ENCODE peak calls at places on chromosomes 5 and 9, in five cellular contexts. One of them, this sample, is unnamed.
A peak's percentile ranks its signal among the peaks of the same experiment; 100 is the strongest.

GRCh38 chr9:37412431-37413151 is 9.9 kb upstream of the GRHPR start:
- ATAC-seq in HepG2: no peak
- ATAC-seq in upper lobe of left lung: no peak
- ATAC-seq in GM12878: no peak
- ATAC-seq in K562: no peak
- ATAC-seq in this sample: no peak

GRCh38 chr9:7507026-7507425 is 292.6 kb downstream of the DMAC1 start:
- ATAC-seq in HepG2: no peak
- ATAC-seq in upper lobe of left lung: no peak
- ATAC-seq in GM12878: no peak
- ATAC-seq in K562: no peak
- ATAC-seq in this sample: no peak

GRCh38 chr9:121107041-121107440 is 32.3 kb downstream of the CNTRL start:
- ATAC-seq in HepG2: peak; percentile 62
- ATAC-seq in upper lobe of left lung: no peak
- ATAC-seq in GM12878: peak; percentile 79
- ATAC-seq in K562: peak; percentile 92
- ATAC-seq in this sample: no peak

GRCh38 chr9:129182625-129183494 is 4.8 kb upstream of the IER5L start:
- ATAC-seq in HepG2: peak; percentile 69
- ATAC-seq in upper lobe of left lung: no peak
- ATAC-seq in GM12878: no peak
- ATAC-seq in K562: peak; percentile 85
- ATAC-seq in this sample: no peak

GRCh38 chr5:76670508-76670907 is 45.4 kb upstream of the F2R start:
- ATAC-seq in HepG2: no peak
- ATAC-seq in upper lobe of left lung: no peak
- ATAC-seq in GM12878: no peak
- ATAC-seq in K562: no peak
- ATAC-seq in this sample: no peak

GRCh38 chr9:92808726-92809451 is 44.3 kb upstream of the BICD2 start:
- ATAC-seq in HepG2: peak; percentile 83
- ATAC-seq in upper lobe of left lung: peak; percentile 90
- ATAC-seq in GM12878: peak; percentile 77
- ATAC-seq in K562: peak; percentile 91
- ATAC-seq in this sample: peak; percentile 84

GRCh38 chr5:80623911-80624457 is 30.5 kb upstream of the MSH3 start:
- ATAC-seq in HepG2: peak; percentile 47
- ATAC-seq in upper lobe of left lung: no peak
- ATAC-seq in GM12878: no peak
- ATAC-seq in K562: no peak
- ATAC-seq in this sample: no peak

GRCh38 chr5:35320029-35320428 is 89.7 kb upstream of the PRLR start:
- ATAC-seq in HepG2: no peak
- ATAC-seq in upper lobe of left lung: no peak
- ATAC-seq in GM12878: peak; percentile 72
- ATAC-seq in K562: no peak
- ATAC-seq in this sample: no peak

GRCh38 chr5:142048272-142048671 is 35.4 kb upstream of the GNPDA1 start:
- ATAC-seq in HepG2: no peak
- ATAC-seq in upper lobe of left lung: no peak
- ATAC-seq in GM12878: no peak
- ATAC-seq in K562: peak; percentile 67
- ATAC-seq in this sample: no peak

GRCh38 chr9:112726428-112726827 is 8.5 kb upstream of the INIP start:
- ATAC-seq in HepG2: no peak
- ATAC-seq in upper lobe of left lung: no peak
- ATAC-seq in GM12878: peak; percentile 80
- ATAC-seq in K562: no peak
- ATAC-seq in this sample: no peak

GRCh38 chr5:128202320-128202719 is 118.8 kb downstream of the SLC12A2 start:
- ATAC-seq in HepG2: no peak
- ATAC-seq in upper lobe of left lung: no peak
- ATAC-seq in GM12878: no peak
- ATAC-seq in K562: no peak
- ATAC-seq in this sample: no peak

GRCh38 chr9:111106202-111106601 is 67.9 kb upstream of the LPAR1 start:
- ATAC-seq in HepG2: no peak
- ATAC-seq in upper lobe of left lung: no peak
- ATAC-seq in GM12878: no peak
- ATAC-seq in K562: no peak
- ATAC-seq in this sample: no peak

GRCh38 chr5:37984300-37984699 is 144.5 kb upstream of the GDNF start:
- ATAC-seq in HepG2: no peak
- ATAC-seq in upper lobe of left lung: no peak
- ATAC-seq in GM12878: no peak
- ATAC-seq in K562: no peak
- ATAC-seq in this sample: no peak

GRCh38 chr5:1107167-1108007 is 4.5 kb downstream of the SLC12A7 start:
- ATAC-seq in HepG2: peak; percentile 45
- ATAC-seq in upper lobe of left lung: no peak
- ATAC-seq in GM12878: no peak
- ATAC-seq in K562: no peak
- ATAC-seq in this sample: no peak

GRCh38 chr5:100761192-100761591 is 141.9 kb downstream of the ST8SIA4 start:
- ATAC-seq in HepG2: no peak
- ATAC-seq in upper lobe of left lung: no peak
- ATAC-seq in GM12878: no peak
- ATAC-seq in K562: no peak
- ATAC-seq in this sample: no peak

GRCh38 chr9:37903581-37903830 is 421 bp downstream of the SLC25A51 start:
- ATAC-seq in HepG2: peak; percentile 65
- ATAC-seq in upper lobe of left lung: no peak
- ATAC-seq in GM12878: peak; percentile 72
- ATAC-seq in K562: peak; percentile 79
- ATAC-seq in this sample: no peak

GRCh38 chr5:107893642-107894041 is 222.9 kb upstream of the EFNA5 start:
- ATAC-seq in HepG2: no peak
- ATAC-seq in upper lobe of left lung: peak; percentile 84
- ATAC-seq in GM12878: no peak
- ATAC-seq in K562: no peak
- ATAC-seq in this sample: peak; percentile 53

GRCh38 chr5:168305281-168305680 is 13.8 kb downstream of the WWC1 start:
- ATAC-seq in HepG2: no peak
- ATAC-seq in upper lobe of left lung: peak; percentile 22
- ATAC-seq in GM12878: no peak
- ATAC-seq in K562: no peak
- ATAC-seq in this sample: no peak

GRCh38 chr5:59216845-59217244 is 634.0 kb downstream of the RAB3C start:
- ATAC-seq in HepG2: no peak
- ATAC-seq in upper lobe of left lung: no peak
- ATAC-seq in GM12878: no peak
- ATAC-seq in K562: no peak
- ATAC-seq in this sample: no peak

GRCh38 chr9:126794441-126794840 is 10.4 kb upstream of the ZBTB43 start:
- ATAC-seq in HepG2: no peak
- ATAC-seq in upper lobe of left lung: no peak
- ATAC-seq in GM12878: no peak
- ATAC-seq in K562: no peak
- ATAC-seq in this sample: no peak

GRCh38 chr5:78235289-78235688 is 59.2 kb downstream of the AP3B1 start:
- ATAC-seq in HepG2: no peak
- ATAC-seq in upper lobe of left lung: no peak
- ATAC-seq in GM12878: peak; percentile 21
- ATAC-seq in K562: no peak
- ATAC-seq in this sample: no peak

GRCh38 chr5:131996210-131997025 is 15.0 kb downstream of the ACSL6 start:
- ATAC-seq in HepG2: peak; percentile 73
- ATAC-seq in upper lobe of left lung: no peak
- ATAC-seq in GM12878: no peak
- ATAC-seq in K562: peak; percentile 52
- ATAC-seq in this sample: no peak

GRCh38 chr5:158514353-158514960 is 585.3 kb downstream of the EBF1 start:
- ATAC-seq in HepG2: no peak
- ATAC-seq in upper lobe of left lung: peak; percentile 56
- ATAC-seq in GM12878: no peak
- ATAC-seq in K562: no peak
- ATAC-seq in this sample: peak; percentile 84

GRCh38 chr5:132425009-132425937 is 55.8 kb downstream of the SLC22A5 start:
- ATAC-seq in HepG2: no peak
- ATAC-seq in upper lobe of left lung: peak; percentile 35
- ATAC-seq in GM12878: peak; percentile 57
- ATAC-seq in K562: peak; percentile 6
- ATAC-seq in this sample: no peak

GRCh38 chr5:167759411-167759821 is 532.0 kb upstream of the WWC1 start:
- ATAC-seq in HepG2: no peak
- ATAC-seq in upper lobe of left lung: no peak
- ATAC-seq in GM12878: no peak
- ATAC-seq in K562: no peak
- ATAC-seq in this sample: no peak

GRCh38 chr5:142551242-142552067 is 134.4 kb downstream of the FGF1 start:
- ATAC-seq in HepG2: peak; percentile 49
- ATAC-seq in upper lobe of left lung: peak; percentile 40
- ATAC-seq in GM12878: no peak
- ATAC-seq in K562: no peak
- ATAC-seq in this sample: peak; percentile 26

GRCh38 chr5:93120771-93121170 is 460.2 kb downstream of the NR2F1-AS1 start:
- ATAC-seq in HepG2: no peak
- ATAC-seq in upper lobe of left lung: no peak
- ATAC-seq in GM12878: no peak
- ATAC-seq in K562: no peak
- ATAC-seq in this sample: no peak

GRCh38 chr5:14781106-14781505 is 90.5 kb downstream of the ANKH start:
- ATAC-seq in HepG2: no peak
- ATAC-seq in upper lobe of left lung: no peak
- ATAC-seq in GM12878: peak; percentile 46
- ATAC-seq in K562: no peak
- ATAC-seq in this sample: no peak

GRCh38 chr5:52449506-52449905 is 338.2 kb upstream of the ITGA1 start:
- ATAC-seq in HepG2: no peak
- ATAC-seq in upper lobe of left lung: no peak
- ATAC-seq in GM12878: no peak
- ATAC-seq in K562: no peak
- ATAC-seq in this sample: no peak

GRCh38 chr9:131310833-131311554 is 21.5 kb downstream of the PLPP7 start:
- ATAC-seq in HepG2: peak; percentile 70
- ATAC-seq in upper lobe of left lung: no peak
- ATAC-seq in GM12878: peak; percentile 84
- ATAC-seq in K562: no peak
- ATAC-seq in this sample: no peak

GRCh38 chr5:149780043-149780737 is 50.1 kb downstream of the PPARGC1B start:
- ATAC-seq in HepG2: no peak
- ATAC-seq in upper lobe of left lung: no peak
- ATAC-seq in GM12878: peak; percentile 1
- ATAC-seq in K562: no peak
- ATAC-seq in this sample: no peak

GRCh38 chr9:93096131-93096802 is at the start of gene CARD19:
- ATAC-seq in HepG2: peak; percentile 67
- ATAC-seq in upper lobe of left lung: peak; percentile 13
- ATAC-seq in GM12878: peak; percentile 64
- ATAC-seq in K562: no peak
- ATAC-seq in this sample: peak; percentile 18

DNA sequence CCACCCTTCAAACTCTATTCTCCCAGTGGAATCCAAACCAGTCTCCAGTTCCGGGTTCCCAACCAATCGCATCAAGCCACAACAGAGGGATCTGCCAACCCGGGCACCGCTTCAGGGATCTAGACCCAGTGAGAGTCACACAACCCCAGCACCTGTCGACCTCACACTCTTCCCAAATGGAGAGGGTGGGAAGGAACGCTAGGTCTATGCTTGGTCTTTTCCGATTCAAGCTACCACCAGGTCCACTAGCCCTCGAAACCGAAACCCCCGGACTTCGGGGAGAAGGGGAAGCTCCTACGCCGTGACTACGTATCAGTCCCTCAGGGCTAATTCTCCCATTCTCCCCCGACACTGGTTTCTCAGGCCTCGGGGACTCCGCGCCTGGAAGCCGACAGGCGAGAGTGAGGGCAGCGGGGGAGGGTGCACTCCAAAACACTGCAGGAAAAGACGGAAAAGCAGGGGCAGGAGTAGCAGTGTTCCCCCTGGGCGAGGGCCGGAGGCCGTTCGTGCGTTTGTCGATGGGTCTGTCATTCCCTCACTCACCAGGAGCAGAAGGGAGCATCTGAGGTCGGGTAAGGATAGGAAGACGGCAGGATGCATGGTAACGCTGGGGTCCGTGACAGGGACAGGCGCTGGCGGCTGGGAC is 436 bp downstream of the ERP44 start:
- ATAC-seq in HepG2: peak; percentile 78
- ATAC-seq in upper lobe of left lung: peak; percentile 61
- ATAC-seq in GM12878: peak; percentile 26
- ATAC-seq in K562: peak; percentile 55
- ATAC-seq in this sample: peak; percentile 20
- TF ChIP-seq POLR2AphosphoS5 in HepG2: no peak
- TF ChIP-seq POLR2AphosphoS5 in upper lobe of left lung: no peak
- TF ChIP-seq POLR2AphosphoS5 in GM12878: no peak
- TF ChIP-seq POLR2AphosphoS5 in K562: no peak
- TF ChIP-seq POLR2AphosphoS5 in this sample: no peak

DNA sequence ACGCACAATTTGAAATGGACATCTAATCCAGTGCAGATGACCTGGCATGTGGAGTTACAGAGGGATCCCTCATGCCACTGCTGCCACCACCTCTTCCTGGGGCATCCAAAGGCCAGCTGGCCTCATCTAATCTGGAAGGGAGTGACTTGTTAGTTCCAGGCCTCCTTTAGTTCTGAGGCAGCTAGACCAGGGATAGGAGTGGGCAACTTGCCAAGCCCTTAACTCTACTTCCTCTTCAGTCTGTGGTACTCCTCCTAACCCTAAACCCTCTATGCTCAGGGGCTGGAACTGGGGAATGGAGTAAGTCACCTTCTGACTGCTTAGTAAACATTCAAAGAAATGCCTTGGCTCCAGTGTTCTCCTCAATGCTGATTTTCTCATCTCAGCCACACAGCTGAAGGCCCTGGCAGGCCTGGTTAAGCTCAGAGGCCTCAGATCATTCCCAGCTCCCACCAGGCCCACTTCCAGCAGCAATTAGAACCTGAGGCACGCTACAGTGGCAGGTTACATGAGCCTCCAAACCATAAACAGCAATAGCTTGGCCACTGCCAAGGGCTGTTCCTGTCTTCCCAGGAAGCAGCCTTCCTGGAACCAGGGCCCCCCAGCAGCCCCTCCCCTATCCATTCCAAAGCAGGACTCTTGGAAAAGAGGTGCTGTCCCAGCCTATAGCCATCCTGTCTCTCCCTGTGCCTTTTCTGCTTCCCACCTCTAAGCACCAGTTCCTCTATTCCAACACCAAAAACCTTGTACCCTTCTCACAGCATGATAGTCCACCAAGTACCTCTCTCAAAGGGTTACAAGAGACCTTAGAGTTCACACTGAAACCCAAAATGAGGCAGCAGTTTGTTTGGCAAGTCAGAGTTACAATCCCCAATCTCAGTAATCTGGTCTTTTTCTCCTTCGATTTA is 2.0 kb downstream of the EIF4EBP3 start:
- ATAC-seq in HepG2: no peak
- ATAC-seq in upper lobe of left lung: peak; percentile 18
- ATAC-seq in GM12878: no peak
- ATAC-seq in K562: peak; percentile 54
- ATAC-seq in this sample: peak; percentile 16
- TF ChIP-seq EP300 in HepG2: no peak
- TF ChIP-seq EP300 in upper lobe of left lung: no peak
- TF ChIP-seq EP300 in GM12878: no peak
- TF ChIP-seq EP300 in K562: no peak
- TF ChIP-seq EP300 in this sample: no peak

GRCh38 chr5:134466241-134467069 is 54.8 kb upstream of the CDKN2AIPNL start:
- ATAC-seq in HepG2: peak; percentile 85
- ATAC-seq in upper lobe of left lung: peak; percentile 92
- ATAC-seq in GM12878: peak; percentile 72
- ATAC-seq in K562: peak; percentile 82
- ATAC-seq in this sample: peak; percentile 93
- TF ChIP-seq POLR2A in HepG2: no peak
- TF ChIP-seq POLR2A in upper lobe of left lung: peak; percentile 31
- TF ChIP-seq POLR2A in GM12878: no peak
- TF ChIP-seq POLR2A in K562: peak; percentile 71
- TF ChIP-seq POLR2A in this sample: peak; percentile 25

GRCh38 chr5:71974165-71974564 is 133.1 kb upstream of the MAP1B start:
- ATAC-seq in HepG2: no peak
- ATAC-seq in upper lobe of left lung: peak; percentile 69
- ATAC-seq in GM12878: no peak
- ATAC-seq in K562: no peak
- ATAC-seq in this sample: peak; percentile 74
- TF ChIP-seq POLR2AphosphoS5 in HepG2: no peak
- TF ChIP-seq POLR2AphosphoS5 in upper lobe of left lung: no peak
- TF ChIP-seq POLR2AphosphoS5 in GM12878: no peak
- TF ChIP-seq POLR2AphosphoS5 in K562: no peak
- TF ChIP-seq POLR2AphosphoS5 in this sample: peak; percentile 95

This sample was measured in gastroesophageal sphincter.